ENCODE peak calls at places on chromosomes 3 and 15, in six cellular contexts. E, D, J, S, K and N are unnamed samples.
A peak's percentile ranks its signal among the peaks of the same experiment; 100 is the strongest.

GRCh38 chr15:88255496-88256171 is 905 bp downstream of the NTRK3 start:
- DNase-seq in E (peak; percentile 91), D (peak; percentile 45), J (no peak), S (peak; percentile 46), K (peak; percentile 43), N (peak; percentile 65)

GRCh38 chr15:97521894-97522293 is 438.6 kb upstream of the ARRDC4 start:
- DNase-seq in E (no peak), D (peak; percentile 36), J (no peak), S (no peak), K (no peak), N (no peak)

GRCh38 chr3:127790009-127790533 is 32.2 kb downstream of the MGLL start:
- DNase-seq in E (no peak), D (no peak), J (no peak), S (no peak), K (no peak), N (no peak)

GRCh38 chr3:89165636-89166312 is 58.4 kb downstream of the EPHA3 start:
- DNase-seq in E (no peak), D (no peak), J (no peak), S (no peak), K (no peak), N (no peak)

GRCh38 chr3:181336597-181336996 is 347.1 kb upstream of the DNAJC19 start:
- DNase-seq in E (no peak), D (no peak), J (no peak), S (no peak), K (no peak), N (no peak)

GRCh38 chr15:32855942-32856341 is 138.1 kb downstream of the GREM1 start:
- DNase-seq in E (no peak), D (peak; percentile 99), J (no peak), S (peak; percentile 92), K (no peak), N (peak; percentile 99)

GRCh38 chr15:67189326-67190051 is 65.0 kb downstream of the AAGAB start:
- DNase-seq in E (no peak), D (no peak), J (no peak), S (no peak), K (peak; percentile 94), N (peak; percentile 94)

GRCh38 chr3:181555681-181556080 is 156.0 kb upstream of the SOX2 start:
- DNase-seq in E (no peak), D (no peak), J (no peak), S (no peak), K (no peak), N (no peak)

GRCh38 chr3:118536764-118537163 is 497.9 kb downstream of the IGSF11 start:
- DNase-seq in E (no peak), D (peak; percentile 12), J (no peak), S (peak; percentile 94), K (no peak), N (no peak)

GRCh38 chr15:33243869-33244268 is 49.4 kb upstream of the FMN1 start:
- DNase-seq in E (peak; percentile 24), D (peak; percentile 24), J (no peak), S (peak; percentile 89), K (no peak), N (peak; percentile 15)

GRCh38 chr3:52819936-52820335 is 10.5 kb downstream of the ITIH4 start:
- DNase-seq in E (no peak), D (no peak), J (no peak), S (no peak), K (no peak), N (no peak)

GRCh38 chr3:161395115-161395514 is 23.8 kb upstream of the SPTSSB start:
- DNase-seq in E (no peak), D (no peak), J (no peak), S (no peak), K (no peak), N (no peak)

GRCh38 chr3:161423911-161424522 is 52.7 kb upstream of the SPTSSB start:
- DNase-seq in E (peak; percentile 48), D (peak; percentile 65), J (peak; percentile 38), S (peak; percentile 22), K (no peak), N (peak; percentile 66)

GRCh38 chr3:190252080-190252479 is 70.2 kb downstream of the CLDN1 start:
- DNase-seq in E (no peak), D (peak; percentile 91), J (no peak), S (peak; percentile 64), K (no peak), N (peak; percentile 89)

GRCh38 chr15:45378149-45378912 is at the start of gene GATM:
- DNase-seq in E (peak; percentile 93), D (peak; percentile 80), J (no peak), S (peak; percentile 75), K (peak; percentile 71), N (peak; percentile 77)

GRCh38 chr15:93417156-93418077 is 328.4 kb upstream of the RGMA start:
- DNase-seq in E (no peak), D (no peak), J (no peak), S (no peak), K (no peak), N (no peak)

GRCh38 chr3:182575941-182576340 is 217.4 kb upstream of the ATP11B start:
- DNase-seq in E (no peak), D (no peak), J (no peak), S (no peak), K (no peak), N (no peak)

GRCh38 chr15:81335631-81336030 is 11.7 kb upstream of the STARD5 start:
- DNase-seq in E (no peak), D (no peak), J (no peak), S (no peak), K (no peak), N (no peak)

GRCh38 chr3:51637144-51637940 is 33.7 kb upstream of the TEX264 start:
- DNase-seq in E (no peak), D (no peak), J (no peak), S (no peak), K (no peak), N (no peak)

GRCh38 chr15:69467636-69468035 is 15.0 kb downstream of the RPLP1 start:
- DNase-seq in E (no peak), D (no peak), J (no peak), S (no peak), K (no peak), N (no peak)

GRCh38 chr3:13650210-13651056 is 101.5 kb downstream of the FBLN2 start:
- DNase-seq in E (peak; percentile 93), D (peak; percentile 74), J (peak; percentile 78), S (peak; percentile 45), K (peak; percentile 39), N (peak; percentile 64)

GRCh38 chr3:124621498-124621897 is 108.8 kb upstream of the UMPS start:
- DNase-seq in E (peak; percentile 16), D (peak; percentile 39), J (no peak), S (no peak), K (no peak), N (no peak)

GRCh38 chr3:135516143-135516542 is 449.4 kb upstream of the PPP2R3A start:
- DNase-seq in E (peak; percentile 7), D (no peak), J (no peak), S (no peak), K (no peak), N (no peak)

GRCh38 chr15:42194502-42194901 is 13.6 kb downstream of the VPS39 start:
- DNase-seq in E (no peak), D (peak; percentile 72), J (no peak), S (peak; percentile 26), K (no peak), N (peak; percentile 4)

GRCh38 chr15:65856821-65857455 is 12.4 kb upstream of the RAB11A start:
- DNase-seq in E (peak; percentile 42), D (peak; percentile 70), J (peak; percentile 85), S (peak; percentile 37), K (peak; percentile 57), N (peak; percentile 65)

GRCh38 chr15:53351373-53351772 is 408.1 kb downstream of the WDR72 start:
- DNase-seq in E (no peak), D (no peak), J (no peak), S (no peak), K (no peak), N (no peak)

GRCh38 chr3:119636891-119637611 is 23.3 kb downstream of the POPDC2 start:
- DNase-seq in E (no peak), D (no peak), J (no peak), S (no peak), K (no peak), N (no peak)

GRCh38 chr3:61561374-61562041 is at the start of gene PTPRG:
- DNase-seq in E (peak; percentile 91), D (peak; percentile 95), J (peak; percentile 63), S (peak; percentile 87), K (peak; percentile 91), N (peak; percentile 96)

GRCh38 chr3:124486324-124486723 is 243.9 kb upstream of the UMPS start:
- DNase-seq in E (no peak), D (no peak), J (no peak), S (no peak), K (no peak), N (no peak)

GRCh38 chr3:18079739-18080138 is 337.3 kb upstream of the TBC1D5 start:
- DNase-seq in E (no peak), D (peak; percentile 23), J (no peak), S (no peak), K (no peak), N (peak; percentile 30)

GRCh38 chr3:115627180-115628074 is 4.1 kb downstream of the GAP43 start:
- DNase-seq in E (no peak), D (no peak), J (no peak), S (no peak), K (no peak), N (no peak)

DNA sequence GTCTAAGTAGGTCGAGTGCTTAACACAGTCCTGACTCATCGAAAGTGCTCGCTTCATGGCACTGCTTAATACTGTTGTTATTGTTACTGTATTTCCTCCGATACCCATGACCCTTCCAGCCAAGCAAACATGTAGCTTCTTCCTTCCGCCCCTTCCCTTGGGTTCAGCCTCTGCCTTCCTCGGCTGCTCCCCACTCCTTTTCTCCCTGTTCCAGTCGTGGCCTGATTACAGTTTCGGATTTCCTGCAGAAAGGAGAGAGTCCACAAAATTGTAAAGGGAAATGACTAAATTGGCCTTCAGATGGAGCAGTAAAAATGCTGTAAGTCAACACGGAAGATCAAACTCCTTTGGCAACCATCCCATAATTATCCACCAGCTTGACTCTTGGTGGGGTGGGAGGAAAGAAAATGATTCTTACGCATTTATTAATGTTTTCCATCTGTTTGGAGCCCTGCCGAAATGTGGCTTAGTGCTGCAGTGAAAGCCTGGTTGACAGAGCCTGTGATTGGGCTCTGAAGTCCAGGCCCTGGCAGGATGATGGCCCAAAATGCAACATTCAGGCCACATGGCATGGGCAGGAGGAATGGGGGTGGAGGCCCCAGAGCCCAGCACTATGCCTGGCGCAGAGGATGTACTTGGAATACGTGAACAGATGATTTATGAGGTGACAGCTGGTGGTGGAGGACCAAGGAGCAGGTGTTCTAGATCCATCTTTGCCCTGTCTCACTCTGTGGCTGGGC is 37.6 kb downstream of the FAM3D start:
- DNase-seq in E (peak; percentile 33), D (peak; percentile 97), J (no peak), S (no peak), K (peak; percentile 62), N (peak; percentile 99)
- H3K4me3 ChIP-seq in E (no peak overlapping the region), D (peak overlapping the region; percentile 19), J (no peak overlapping the region), S (no peak overlapping the region), K (no peak overlapping the region), N (peak overlapping the region; percentile 35)

GRCh38 chr3:81395739-81396138 is 365.7 kb downstream of the GBE1 start:
- DNase-seq in E (peak; percentile 39), D (no peak), J (no peak), S (no peak), K (no peak), N (no peak)
- TF ChIP-seq CTCF in E (peak; percentile 14), D (peak; percentile 6), J (peak; percentile 45), S (no peak), K (no peak), N (no peak)

GRCh38 chr3:143060906-143061305 is 58.7 kb upstream of the CHST2 start:
- DNase-seq in E (no peak), D (peak; percentile 21), J (no peak), S (peak; percentile 52), K (no peak), N (no peak)
- H3K4me3 ChIP-seq in E (no peak overlapping the region), D (no peak overlapping the region), J (no peak overlapping the region), S (no peak overlapping the region), K (no peak overlapping the region), N (no peak overlapping the region)

GRCh38 chr3:47781685-47782537 is at the start of gene SMARCC1:
- DNase-seq in E (peak; percentile 99), D (peak; percentile 98), J (peak; percentile 99), S (peak; percentile 98), K (peak; percentile 96), N (peak; percentile 96)
- TF ChIP-seq CTCF in E (no peak), D (no peak), J (no peak), S (no peak), K (peak; percentile 55), N (peak; percentile 1)